ENCODE peak calls at places on chromosome 1, in nine cellular contexts. One of them, this sample, is unnamed.

GRCh38 chr1:99964806-99965205 is 5.0 kb upstream of the SLC35A3 start:
- DNase-seq in ovary: no peak
- DNase-seq in stomach: no peak
- DNase-seq in sigmoid colon: no peak
- DNase-seq in K562: no peak
- DNase-seq in transverse colon: no peak
- DNase-seq in A549: no peak
- DNase-seq in H1: no peak
- DNase-seq in GM12878: no peak
- DNase-seq in this sample: no peak

GRCh38 chr1:51230501-51231078 is 5.5 kb upstream of the RNF11 start:
- DNase-seq in ovary: no peak
- DNase-seq in stomach: no peak
- DNase-seq in sigmoid colon: no peak
- DNase-seq in K562: no peak
- DNase-seq in transverse colon: no peak
- DNase-seq in A549: no peak
- DNase-seq in H1: peak; percentile 10
- DNase-seq in GM12878: no peak
- DNase-seq in this sample: no peak

GRCh38 chr1:100354971-100355394 is 2.7 kb downstream of the CDC14A start:
- DNase-seq in ovary: no peak
- DNase-seq in stomach: peak; percentile 54
- DNase-seq in sigmoid colon: no peak
- DNase-seq in K562: no peak
- DNase-seq in transverse colon: peak; percentile 32
- DNase-seq in A549: no peak
- DNase-seq in H1: no peak
- DNase-seq in GM12878: no peak
- DNase-seq in this sample: no peak

GRCh38 chr1:29687166-29687565 is 450.8 kb downstream of the PTPRU start:
- DNase-seq in ovary: no peak
- DNase-seq in stomach: no peak
- DNase-seq in sigmoid colon: peak; percentile 10
- DNase-seq in K562: no peak
- DNase-seq in transverse colon: no peak
- DNase-seq in A549: no peak
- DNase-seq in H1: no peak
- DNase-seq in GM12878: no peak
- DNase-seq in this sample: no peak

GRCh38 chr1:64471218-64471719 is 1.3 kb downstream of the CACHD1 start:
- DNase-seq in ovary: peak; percentile 66
- DNase-seq in stomach: peak; percentile 43
- DNase-seq in sigmoid colon: peak; percentile 66
- DNase-seq in K562: no peak
- DNase-seq in transverse colon: peak; percentile 20
- DNase-seq in A549: no peak
- DNase-seq in H1: peak; percentile 67
- DNase-seq in GM12878: no peak
- DNase-seq in this sample: no peak

GRCh38 chr1:85088408-85088784 is 40.1 kb upstream of the MCOLN3 start:
- DNase-seq in ovary: no peak
- DNase-seq in stomach: no peak
- DNase-seq in sigmoid colon: no peak
- DNase-seq in K562: no peak
- DNase-seq in transverse colon: no peak
- DNase-seq in A549: no peak
- DNase-seq in H1: no peak
- DNase-seq in GM12878: no peak
- DNase-seq in this sample: no peak

GRCh38 chr1:197485790-197486189 is 217.7 kb downstream of the CRB1 start:
- DNase-seq in ovary: no peak
- DNase-seq in stomach: no peak
- DNase-seq in sigmoid colon: no peak
- DNase-seq in K562: no peak
- DNase-seq in transverse colon: no peak
- DNase-seq in A549: no peak
- DNase-seq in H1: no peak
- DNase-seq in GM12878: no peak
- DNase-seq in this sample: no peak

GRCh38 chr1:89894210-89894668 is 73.4 kb downstream of the LRRC8D start:
- DNase-seq in ovary: no peak
- DNase-seq in stomach: no peak
- DNase-seq in sigmoid colon: no peak
- DNase-seq in K562: no peak
- DNase-seq in transverse colon: no peak
- DNase-seq in A549: peak; percentile 48
- DNase-seq in H1: no peak
- DNase-seq in GM12878: no peak
- DNase-seq in this sample: no peak

GRCh38 chr1:228867951-228868730 is 132.9 kb downstream of the RHOU start:
- DNase-seq in ovary: no peak
- DNase-seq in stomach: peak; percentile 47
- DNase-seq in sigmoid colon: no peak
- DNase-seq in K562: no peak
- DNase-seq in transverse colon: no peak
- DNase-seq in A549: no peak
- DNase-seq in H1: peak; percentile 33
- DNase-seq in GM12878: no peak
- DNase-seq in this sample: no peak

GRCh38 chr1:209564904-209565303 is 18.6 kb upstream of the CAMK1G start:
- DNase-seq in ovary: no peak
- DNase-seq in stomach: no peak
- DNase-seq in sigmoid colon: no peak
- DNase-seq in K562: no peak
- DNase-seq in transverse colon: no peak
- DNase-seq in A549: no peak
- DNase-seq in H1: no peak
- DNase-seq in GM12878: no peak
- DNase-seq in this sample: no peak

GRCh38 chr1:192579319-192579738 is 3.8 kb downstream of the RGS1 start:
- DNase-seq in ovary: no peak
- DNase-seq in stomach: no peak
- DNase-seq in sigmoid colon: no peak
- DNase-seq in K562: no peak
- DNase-seq in transverse colon: no peak
- DNase-seq in A549: no peak
- DNase-seq in H1: no peak
- DNase-seq in GM12878: no peak
- DNase-seq in this sample: no peak

GRCh38 chr1:36156329-36157114 is 562 bp downstream of the MAP7D1 start:
- DNase-seq in ovary: peak; percentile 80
- DNase-seq in stomach: peak; percentile 61
- DNase-seq in sigmoid colon: peak; percentile 85
- DNase-seq in K562: peak; percentile 80
- DNase-seq in transverse colon: peak; percentile 67
- DNase-seq in A549: peak; percentile 47
- DNase-seq in H1: peak; percentile 86
- DNase-seq in GM12878: no peak
- DNase-seq in this sample: peak; percentile 34

GRCh38 chr1:156625436-156626078 is 6.3 kb downstream of the HAPLN2 start:
- DNase-seq in ovary: peak; percentile 74
- DNase-seq in stomach: peak; percentile 61
- DNase-seq in sigmoid colon: peak; percentile 73
- DNase-seq in K562: peak; percentile 69
- DNase-seq in transverse colon: peak; percentile 61
- DNase-seq in A549: peak; percentile 61
- DNase-seq in H1: peak; percentile 84
- DNase-seq in GM12878: no peak
- DNase-seq in this sample: peak; percentile 40

GRCh38 chr1:202860744-202861419 is 28.1 kb downstream of the RABIF start:
- DNase-seq in ovary: peak; percentile 62
- DNase-seq in stomach: peak; percentile 77
- DNase-seq in sigmoid colon: peak; percentile 77
- DNase-seq in K562: peak; percentile 77
- DNase-seq in transverse colon: peak; percentile 88
- DNase-seq in A549: peak; percentile 57
- DNase-seq in H1: peak; percentile 85
- DNase-seq in GM12878: no peak
- DNase-seq in this sample: no peak

GRCh38 chr1:201714542-201715276 is 114.2 kb upstream of the IPO9 start:
- DNase-seq in ovary: peak; percentile 68
- DNase-seq in stomach: peak; percentile 70
- DNase-seq in sigmoid colon: peak; percentile 97
- DNase-seq in K562: peak; percentile 71
- DNase-seq in transverse colon: peak; percentile 74
- DNase-seq in A549: peak; percentile 97
- DNase-seq in H1: no peak
- DNase-seq in GM12878: no peak
- DNase-seq in this sample: peak; percentile 86

GRCh38 chr1:95371666-95372320 is 137.8 kb downstream of the RWDD3 start:
- DNase-seq in ovary: no peak
- DNase-seq in stomach: no peak
- DNase-seq in sigmoid colon: no peak
- DNase-seq in K562: no peak
- DNase-seq in transverse colon: no peak
- DNase-seq in A549: no peak
- DNase-seq in H1: no peak
- DNase-seq in GM12878: no peak
- DNase-seq in this sample: no peak

GRCh38 chr1:235893840-235894239 is 27.1 kb upstream of the LYST start:
- DNase-seq in ovary: no peak
- DNase-seq in stomach: no peak
- DNase-seq in sigmoid colon: no peak
- DNase-seq in K562: no peak
- DNase-seq in transverse colon: peak; percentile 37
- DNase-seq in A549: no peak
- DNase-seq in H1: no peak
- DNase-seq in GM12878: no peak
- DNase-seq in this sample: no peak

GRCh38 chr1:171833091-171833822 is 8.0 kb upstream of the DNM3 start:
- DNase-seq in ovary: no peak
- DNase-seq in stomach: no peak
- DNase-seq in sigmoid colon: no peak
- DNase-seq in K562: no peak
- DNase-seq in transverse colon: no peak
- DNase-seq in A549: no peak
- DNase-seq in H1: no peak
- DNase-seq in GM12878: no peak
- DNase-seq in this sample: no peak

GRCh38 chr1:208148380-208148779 is 95.8 kb downstream of the PLXNA2 start:
- DNase-seq in ovary: no peak
- DNase-seq in stomach: no peak
- DNase-seq in sigmoid colon: no peak
- DNase-seq in K562: no peak
- DNase-seq in transverse colon: no peak
- DNase-seq in A549: no peak
- DNase-seq in H1: no peak
- DNase-seq in GM12878: no peak
- DNase-seq in this sample: no peak
- H3K4me1 ChIP-seq in ovary: peaks cover 8% of the 10 kb centered on the region
- H3K4me1 ChIP-seq in stomach: peaks cover 49% of the 10 kb centered on the region
- H3K4me1 ChIP-seq in sigmoid colon: peaks cover 27% of the 10 kb centered on the region
- H3K4me1 ChIP-seq in K562: no peaks in the 10 kb centered on the region
- H3K4me1 ChIP-seq in transverse colon: peaks cover 9% of the 10 kb centered on the region
- H3K4me1 ChIP-seq in A549: peaks cover 8% of the 10 kb centered on the region
- H3K4me1 ChIP-seq in H1: peaks cover 16% of the 10 kb centered on the region
- H3K4me1 ChIP-seq in GM12878: no peaks in the 10 kb centered on the region
- H3K4me1 ChIP-seq in this sample: peaks cover 22% of the 10 kb centered on the region

DNA sequence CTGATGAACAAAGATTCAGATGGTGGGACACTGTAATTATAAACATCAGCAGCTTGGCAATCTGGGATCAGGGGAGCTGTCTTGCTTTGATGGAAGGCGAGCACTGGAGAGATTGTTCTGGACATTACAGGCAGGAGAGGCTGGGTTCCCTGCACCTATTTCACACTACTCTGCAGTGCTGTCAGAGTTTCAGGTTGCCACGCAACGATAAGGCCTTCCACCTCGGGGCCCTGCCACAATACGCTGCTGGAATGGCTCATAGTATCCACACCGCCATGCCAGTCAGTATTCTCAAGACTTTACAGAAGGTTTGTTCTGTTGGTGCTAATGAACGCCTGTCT is 96.8 kb downstream of the GLIS1 start:
- DNase-seq in ovary: peak; percentile 1
- DNase-seq in stomach: peak; percentile 7
- DNase-seq in sigmoid colon: peak; percentile 19
- DNase-seq in K562: no peak
- DNase-seq in transverse colon: no peak
- DNase-seq in A549: no peak
- DNase-seq in H1: no peak
- DNase-seq in GM12878: no peak
- DNase-seq in this sample: no peak
- H3K27ac ChIP-seq in ovary: no peak overlapping the region
- H3K27ac ChIP-seq in stomach: no peak overlapping the region
- H3K27ac ChIP-seq in sigmoid colon: no peak overlapping the region
- H3K27ac ChIP-seq in K562: no peak overlapping the region
- H3K27ac ChIP-seq in transverse colon: no peak overlapping the region
- H3K27ac ChIP-seq in A549: no peak overlapping the region
- H3K27ac ChIP-seq in H1: no peak overlapping the region
- H3K27ac ChIP-seq in GM12878: no peak overlapping the region
- H3K27ac ChIP-seq in this sample: no peak overlapping the region

GRCh38 chr1:164785841-164786534 is 227.0 kb downstream of the PBX1 start:
- DNase-seq in ovary: no peak
- DNase-seq in stomach: no peak
- DNase-seq in sigmoid colon: no peak
- DNase-seq in K562: no peak
- DNase-seq in transverse colon: no peak
- DNase-seq in A549: no peak
- DNase-seq in H1: no peak
- DNase-seq in GM12878: no peak
- DNase-seq in this sample: no peak
- TF ChIP-seq EP300 in ovary: no peak
- TF ChIP-seq EP300 in stomach: no peak
- TF ChIP-seq EP300 in sigmoid colon: no peak
- TF ChIP-seq EP300 in K562: no peak
- TF ChIP-seq EP300 in transverse colon: no peak
- TF ChIP-seq EP300 in A549: no peak
- TF ChIP-seq EP300 in H1: no peak
- TF ChIP-seq EP300 in GM12878: no peak
- TF ChIP-seq EP300 in this sample: no peak

GRCh38 chr1:214573386-214574358 is 22.3 kb upstream of the PTPN14 start:
- DNase-seq in ovary: no peak
- DNase-seq in stomach: no peak
- DNase-seq in sigmoid colon: no peak
- DNase-seq in K562: no peak
- DNase-seq in transverse colon: no peak
- DNase-seq in A549: no peak
- DNase-seq in H1: no peak
- DNase-seq in GM12878: no peak
- DNase-seq in this sample: no peak

GRCh38 chr1:214568328-214568727 is 16.9 kb upstream of the PTPN14 start:
- DNase-seq in ovary: no peak
- DNase-seq in stomach: no peak
- DNase-seq in sigmoid colon: no peak
- DNase-seq in K562: no peak
- DNase-seq in transverse colon: no peak
- DNase-seq in A549: no peak
- DNase-seq in H1: no peak
- DNase-seq in GM12878: no peak
- DNase-seq in this sample: no peak

GRCh38 chr1:214570442-214570841 is 19.0 kb upstream of the PTPN14 start:
- DNase-seq in ovary: no peak
- DNase-seq in stomach: no peak
- DNase-seq in sigmoid colon: no peak
- DNase-seq in K562: no peak
- DNase-seq in transverse colon: no peak
- DNase-seq in A549: peak; percentile 36
- DNase-seq in H1: no peak
- DNase-seq in GM12878: no peak
- DNase-seq in this sample: no peak

GRCh38 chr1:214569357-214570004 is 18.1 kb upstream of the PTPN14 start:
- DNase-seq in ovary: no peak
- DNase-seq in stomach: no peak
- DNase-seq in sigmoid colon: no peak
- DNase-seq in K562: no peak
- DNase-seq in transverse colon: no peak
- DNase-seq in A549: no peak
- DNase-seq in H1: no peak
- DNase-seq in GM12878: no peak
- DNase-seq in this sample: no peak

GRCh38 chr1:214571281-214571680 is 19.9 kb upstream of the PTPN14 start:
- DNase-seq in ovary: no peak
- DNase-seq in stomach: no peak
- DNase-seq in sigmoid colon: no peak
- DNase-seq in K562: no peak
- DNase-seq in transverse colon: no peak
- DNase-seq in A549: no peak
- DNase-seq in H1: no peak
- DNase-seq in GM12878: no peak
- DNase-seq in this sample: no peak
- H3K4me1 ChIP-seq in ovary: peaks cover 7% of the 10 kb centered on the region
- H3K4me1 ChIP-seq in stomach: peaks cover 4% of the 10 kb centered on the region
- H3K4me1 ChIP-seq in sigmoid colon: peaks cover 15% of the 10 kb centered on the region
- H3K4me1 ChIP-seq in K562: no peaks in the 10 kb centered on the region
- H3K4me1 ChIP-seq in transverse colon: peaks cover 3% of the 10 kb centered on the region
- H3K4me1 ChIP-seq in A549: peaks cover 54% of the 10 kb centered on the region
- H3K4me1 ChIP-seq in H1: no peaks in the 10 kb centered on the region
- H3K4me1 ChIP-seq in GM12878: no peaks in the 10 kb centered on the region
- H3K4me1 ChIP-seq in this sample: no peaks in the 10 kb centered on the region